ENCODE peak calls at places on chromosomes 16 and 17, in nine cellular contexts. R is cortex of kidney; H is activated gamma-delta T cell treated with anti-CD3 and anti-CD28 coated beads, Interleukin-2, amount 50 U/mL, for 16 hours; F is AG09309; U is MM.1S; M is PC-3; P is NCI-H345; T is dermis blood vessel endothelial cell; A is stimulated activated CD4-positive, alpha-beta T cell treated with anti-CD3 and anti-CD28 coated beads, Interleukin-1b, Interleukin-23, amount 100 ng/mL, for 4 hours. S is an unnamed sample.

GRCh38 chr16:2784536-2785100 is 2.7 kb downstream of the PRSS33 start:
- DNase-seq in R (no peak), H (no peak), F (no peak), U (no peak), M (no peak), P (peak), T (no peak), A (no peak), S (no peak)

GRCh38 chr17:76381633-76382304 is 2.6 kb upstream of the SPHK1 start:
- DNase-seq in R (no peak), H (no peak), F (no peak), U (no peak), M (no peak), P (no peak), T (peak), A (no peak), S (no peak)

GRCh38 chr17:27853121-27853520 is 40.0 kb downstream of the LYRM9 start:
- DNase-seq in R (no peak), H (no peak), F (no peak), U (no peak), M (peak), P (no peak), T (no peak), A (no peak), S (no peak)

GRCh38 chr16:75244225-75244792 is 7.1 kb downstream of the BCAR1 start:
- DNase-seq in R (no peak), H (no peak), F (no peak), U (no peak), M (peak), P (no peak), T (peak), A (no peak), S (no peak)

GRCh38 chr17:50439008-50439407 is 13.0 kb downstream of the ACSF2 start:
- DNase-seq in R (no peak), H (no peak), F (no peak), U (no peak), M (no peak), P (no peak), T (no peak), A (no peak), S (no peak)

GRCh38 chr16:87830673-87831420 is 38.5 kb downstream of the SLC7A5 start:
- DNase-seq in R (no peak), H (no peak), F (no peak), U (no peak), M (no peak), P (no peak), T (no peak), A (peak), S (no peak)

GRCh38 chr16:49027420-49027819 is 254.2 kb downstream of the CBLN1 start:
- DNase-seq in R (no peak), H (no peak), F (no peak), U (no peak), M (no peak), P (no peak), T (no peak), A (no peak), S (no peak)

GRCh38 chr16:68406458-68407041 is 41.8 kb downstream of the SMPD3 start:
- DNase-seq in R (no peak), H (no peak), F (peak), U (no peak), M (peak), P (peak), T (no peak), A (no peak), S (no peak)

GRCh38 chr17:39231091-39231561 is 5.4 kb upstream of the STAC2 start:
- DNase-seq in R (no peak), H (no peak), F (no peak), U (no peak), M (no peak), P (no peak), T (no peak), A (no peak), S (no peak)

GRCh38 chr16:14456793-14457481 is 173.1 kb downstream of the PARN start:
- DNase-seq in R (no peak), H (no peak), F (no peak), U (no peak), M (no peak), P (no peak), T (no peak), A (no peak), S (no peak)

GRCh38 chr17:63125987-63126386 is 160.0 kb downstream of the TANC2 start:
- DNase-seq in R (no peak), H (no peak), F (no peak), U (no peak), M (no peak), P (no peak), T (no peak), A (no peak), S (no peak)

GRCh38 chr16:79997257-79997656 is 396.7 kb upstream of the MAF start:
- DNase-seq in R (no peak), H (no peak), F (no peak), U (no peak), M (no peak), P (no peak), T (peak), A (no peak), S (no peak)

GRCh38 chr17:57948555-57949420 is 6.4 kb downstream of the CUEDC1 start:
- DNase-seq in R (no peak), H (no peak), F (peak), U (peak), M (peak), P (no peak), T (peak), A (no peak), S (no peak)

GRCh38 chr16:79856581-79856980 is 256.0 kb upstream of the MAF start:
- DNase-seq in R (no peak), H (no peak), F (no peak), U (no peak), M (no peak), P (no peak), T (no peak), A (no peak), S (no peak)

GRCh38 chr17:59903455-59903854 is 10.5 kb downstream of the RPS6KB1 start:
- DNase-seq in R (no peak), H (no peak), F (no peak), U (no peak), M (no peak), P (no peak), T (no peak), A (no peak), S (no peak)

GRCh38 chr16:70701998-70702397 is 16.1 kb upstream of the MTSS2 start:
- DNase-seq in R (no peak), H (no peak), F (no peak), U (no peak), M (no peak), P (no peak), T (no peak), A (no peak), S (no peak)

GRCh38 chr16:1183235-1183907 is 30.5 kb downstream of the CACNA1H start:
- DNase-seq in R (no peak), H (no peak), F (no peak), U (no peak), M (no peak), P (no peak), T (peak), A (no peak), S (peak)

GRCh38 chr16:50706250-50706649 is 12.8 kb downstream of the NOD2 start:
- DNase-seq in R (no peak), H (no peak), F (no peak), U (no peak), M (peak), P (no peak), T (no peak), A (no peak), S (no peak)